ENCODE peak calls at places on chromosomes 7 and 10, in seven cellular contexts. Y is CD4-positive, alpha-beta T cell; U is SW480; J is NCI-H1105 treated with DMSO at 0.1 percent for 48 hours; X is brain microvascular endothelial cell; D is fibroblast of the conjunctiva; F is memory B cell. Z is an unnamed sample.

GRCh38 chr7:35787925-35788324 is 12.9 kb upstream of the SEPTIN7 start:
- DNase-seq in D (no peak), X (no peak), J (no peak), U (no peak), Y (no peak), F (no peak), Z (no peak)

GRCh38 chr7:104926905-104927454 is 87.0 kb upstream of the KMT2E start:
- DNase-seq in Y (no peak), F (no peak), U (no peak), X (no peak), D (no peak), J (no peak), Z (no peak)

GRCh38 chr10:17161788-17162187 is 32.2 kb upstream of the CUBN start:
- DNase-seq in X (no peak), Y (no peak), F (no peak), J (no peak), D (no peak), U (no peak), Z (no peak)

GRCh38 chr7:78326870-78327269 is 528.3 kb downstream of the PHTF2 start:
- DNase-seq in X (no peak), D (no peak), F (no peak), Y (no peak), U (no peak), J (peak), Z (no peak)

GRCh38 chr7:143279186-143280098 is 5.3 kb upstream of the TMEM139 start:
- DNase-seq in Y (no peak), X (peak), J (no peak), D (peak), F (no peak), U (peak), Z (no peak)

GRCh38 chr10:61125560-61126250 is 181.7 kb upstream of the RHOBTB1 start:
- DNase-seq in F (no peak), U (no peak), J (no peak), X (no peak), D (no peak), Y (no peak), Z (no peak)

GRCh38 chr10:102431452-102432124 is 786 bp downstream of the CUEDC2 start:
- DNase-seq in D (peak), J (peak), U (no peak), F (no peak), Y (no peak), X (no peak), Z (no peak)

GRCh38 chr7:28052933-28053332 is 127.7 kb downstream of the JAZF1 start:
- DNase-seq in F (no peak), J (no peak), Y (no peak), D (no peak), U (no peak), X (no peak), Z (no peak)

GRCh38 chr10:12709516-12709915 is 292.0 kb downstream of the CCDC3 start:
- DNase-seq in Y (no peak), F (no peak), U (no peak), X (no peak), J (no peak), D (no peak), Z (no peak)

GRCh38 chr10:119536508-119536837 is 6.0 kb downstream of the RGS10 start:
- DNase-seq in J (no peak), Y (no peak), F (no peak), D (no peak), X (no peak), U (no peak), Z (no peak)

GRCh38 chr10:235921-236320 is 100.7 kb downstream of the ZMYND11 start:
- DNase-seq in D (no peak), U (no peak), Y (no peak), X (no peak), F (no peak), J (no peak), Z (no peak)

GRCh38 chr7:101547916-101548599 is 81.0 kb downstream of the MYL10 start:
- DNase-seq in F (no peak), Y (no peak), U (no peak), X (no peak), J (no peak), D (no peak), Z (no peak)

GRCh38 chr7:17043012-17043877 is 161.5 kb upstream of the AGR3 start:
- DNase-seq in D (no peak), J (no peak), Y (no peak), F (no peak), X (peak), U (no peak), Z (no peak)

Z was measured in COR-L47.